ENCODE peak calls at places on chromosome 16, in five cellular contexts. I is GM23338; B is esophagus muscularis mucosa; F is CD4-positive, CD25-positive, alpha-beta regulatory T cell; Y is caudate nucleus. O is an unnamed sample.

GRCh38 chr16:10408824-10409381 is 23.0 kb downstream of the ATF7IP2 start:
- DNase-seq in I (peak), B (no peak), F (peak), Y (no peak), O (no peak)

GRCh38 chr16:64627288-64627687 is 494.6 kb downstream of the CDH11 start:
- DNase-seq in I (peak), B (no peak), F (no peak), Y (no peak), O (no peak)

GRCh38 chr16:52407778-52408177 is 139.2 kb downstream of the TOX3 start:
- DNase-seq in I (no peak), B (no peak), F (no peak), Y (no peak), O (no peak)

GRCh38 chr16:12146966-12147365 is 170.4 kb downstream of the SNX29 start:
- DNase-seq in I (no peak), B (no peak), F (no peak), Y (no peak), O (no peak)

GRCh38 chr16:53822936-53823529 is 119.1 kb downstream of the FTO start:
- DNase-seq in I (no peak), B (no peak), F (peak), Y (no peak), O (no peak)

GRCh38 chr16:28218109-28218508 is 6.3 kb upstream of the XPO6 start:
- DNase-seq in I (peak), B (no peak), F (peak), Y (no peak), O (peak)

GRCh38 chr16:68022278-68022727 is 729 bp downstream of the DDX28 start:
- DNase-seq in I (no peak), B (no peak), F (no peak), Y (no peak), O (no peak)

GRCh38 chr16:68790130-68790761 is 53.1 kb upstream of the TANGO6 start:
- DNase-seq in I (peak), B (no peak), F (no peak), Y (no peak), O (no peak)

GRCh38 chr16:11079657-11080187 is 135.4 kb downstream of the CLEC16A start:
- DNase-seq in I (no peak), B (no peak), F (no peak), Y (no peak), O (no peak)

GRCh38 chr16:25033852-25034251 is 18.7 kb upstream of the ARHGAP17 start:
- DNase-seq in I (no peak), B (no peak), F (no peak), Y (no peak), O (no peak)

GRCh38 chr16:49542391-49542891 is 168.8 kb downstream of the C16orf78 start:
- DNase-seq in I (no peak), B (no peak), F (no peak), Y (no peak), O (no peak)

GRCh38 chr16:52741386-52741785 is 194.4 kb upstream of the TOX3 start:
- DNase-seq in I (peak), B (no peak), F (no peak), Y (no peak), O (no peak)

GRCh38 chr16:75733305-75734141 is 7.2 kb upstream of the CPHXL start:
- DNase-seq in I (no peak), B (no peak), F (no peak), Y (no peak), O (no peak)

GRCh38 chr16:19431636-19432340 is 14.1 kb downstream of the TMC5 start:
- DNase-seq in I (no peak), B (no peak), F (no peak), Y (no peak), O (no peak)
- H3K27ac ChIP-seq in I (no peak), B (no peak), F (no peak), Y (no peak), O (no peak)

GRCh38 chr16:57061084-57061905 is 31.1 kb upstream of the CPNE2 start:
- DNase-seq in I (no peak), B (no peak), F (no peak), Y (no peak), O (no peak)
- H3K27ac ChIP-seq in I (no peak), B (peak), F (no peak), Y (no peak), O (peak)

DNA sequence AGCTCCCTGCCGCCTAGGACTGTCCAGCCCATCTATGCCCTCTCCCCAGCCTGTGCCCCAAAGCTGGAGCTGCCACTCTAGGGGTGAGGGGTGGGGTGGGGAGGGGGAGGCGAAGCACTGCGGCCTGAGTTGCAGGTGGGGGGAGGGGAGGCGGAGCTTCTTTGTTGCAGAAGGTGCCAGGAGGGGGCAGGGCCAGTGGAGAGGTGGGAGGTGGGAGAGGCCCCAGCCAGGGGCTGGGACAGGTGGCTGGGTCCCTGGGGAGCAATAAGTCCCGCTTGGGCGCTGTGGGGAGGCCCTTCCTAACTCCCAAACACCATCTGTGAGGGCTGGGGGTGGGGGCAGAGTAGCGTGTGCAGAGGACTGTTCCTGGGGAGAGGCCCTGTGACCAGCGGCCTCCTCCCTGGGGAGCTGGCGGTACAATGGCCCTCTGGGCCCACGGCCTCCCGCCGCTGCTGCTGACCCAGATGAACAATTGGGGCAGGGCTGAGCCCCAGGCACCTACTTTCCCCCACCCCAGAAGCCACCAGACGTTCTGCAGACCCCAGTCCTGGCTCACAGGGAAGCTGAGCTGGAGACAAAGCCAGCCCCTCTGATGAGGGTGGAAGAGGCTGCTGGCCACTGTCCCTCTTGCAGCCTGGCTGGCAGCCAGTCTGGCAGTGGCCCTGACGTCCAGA is 2.2 kb upstream of the NTN3 start:
- DNase-seq in I (peak), B (no peak), F (no peak), Y (no peak), O (no peak)
- H3K27ac ChIP-seq in I (no peak), B (no peak), F (no peak), Y (peak), O (no peak)

GRCh38 chr16:23836078-23836403 is 258 bp downstream of the PRKCB start:
- DNase-seq in I (no peak), B (no peak), F (no peak), Y (no peak), O (no peak)
- H3K27ac ChIP-seq in I (no peak), B (no peak), F (peak), Y (no peak), O (peak)

GRCh38 chr16:72612271-72612670 is 435.7 kb downstream of the ZFHX3 start:
- DNase-seq in I (no peak), B (no peak), F (no peak), Y (no peak), O (no peak)
- H3K27ac ChIP-seq in I (no peak), B (no peak), F (no peak), Y (no peak), O (no peak)

GRCh38 chr16:2035431-2036199 is 8.9 kb downstream of the NHERF2 start:
- DNase-seq in I (no peak), B (no peak), F (no peak), Y (no peak), O (no peak)

GRCh38 chr16:2034695-2035430 is 8.2 kb downstream of the NHERF2 start:
- DNase-seq in I (no peak), B (no peak), F (no peak), Y (no peak), O (no peak)

GRCh38 chr16:2031081-2031577 is 4.4 kb downstream of the NHERF2 start:
- DNase-seq in I (no peak), B (no peak), F (no peak), Y (no peak), O (no peak)

GRCh38 chr16:2032285-2033056 is 5.8 kb downstream of the NHERF2 start:
- DNase-seq in I (no peak), B (no peak), F (no peak), Y (peak), O (no peak)

DNA sequence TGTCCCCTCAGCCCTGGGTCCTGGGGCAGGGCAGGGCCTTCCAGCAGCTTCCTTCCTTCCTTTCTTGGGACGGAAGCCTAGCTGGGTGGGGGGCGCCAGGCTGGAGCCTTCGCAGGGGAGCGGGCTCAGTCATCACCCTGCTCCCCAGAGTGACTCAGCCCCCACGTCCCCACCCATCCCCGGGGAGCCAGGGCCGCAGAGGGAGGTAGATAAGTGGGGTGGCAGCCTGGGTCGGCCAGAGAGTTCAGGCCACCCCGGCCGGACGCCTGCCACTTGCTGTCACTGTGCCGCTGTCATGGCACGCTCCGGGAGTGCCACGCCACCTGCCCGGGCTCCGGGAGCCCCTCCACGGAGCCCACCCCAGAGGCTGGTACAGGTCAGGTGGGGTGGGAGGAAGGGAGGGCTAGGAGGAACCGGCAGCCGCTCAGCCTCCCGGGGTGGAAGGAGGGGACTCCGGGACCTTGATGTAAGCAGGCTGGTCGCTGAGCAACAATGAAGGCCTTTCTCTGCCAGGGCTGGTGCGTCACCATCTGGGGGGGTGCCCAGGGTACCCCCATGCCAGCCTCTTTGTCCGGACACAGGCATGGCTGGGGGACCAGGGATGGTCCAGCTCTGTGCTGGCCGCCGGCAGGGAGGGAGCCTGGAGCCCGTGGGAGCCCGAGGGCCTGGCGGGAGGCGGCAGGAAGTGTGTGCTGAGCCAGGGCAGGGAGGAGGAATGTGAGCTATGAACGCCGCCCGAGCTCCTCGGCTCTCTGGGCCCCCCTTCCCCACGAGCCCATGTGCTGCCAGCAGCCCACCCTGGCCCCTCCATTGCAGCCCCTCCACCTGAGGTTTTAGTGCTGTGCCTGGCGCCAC is 6.6 kb downstream of the NHERF2 start:
- DNase-seq in I (no peak), B (no peak), F (no peak), Y (peak), O (no peak)
- H3K27ac ChIP-seq in I (no peak), B (peak), F (no peak), Y (peak), O (no peak)

GRCh38 chr16:31877876-31878642 is 4.5 kb downstream of the ZNF267 start:
- DNase-seq in I (no peak), B (no peak), F (no peak), Y (no peak), O (no peak)
- H3K27ac ChIP-seq in I (no peak), B (peak), F (peak), Y (peak), O (peak)

DNA sequence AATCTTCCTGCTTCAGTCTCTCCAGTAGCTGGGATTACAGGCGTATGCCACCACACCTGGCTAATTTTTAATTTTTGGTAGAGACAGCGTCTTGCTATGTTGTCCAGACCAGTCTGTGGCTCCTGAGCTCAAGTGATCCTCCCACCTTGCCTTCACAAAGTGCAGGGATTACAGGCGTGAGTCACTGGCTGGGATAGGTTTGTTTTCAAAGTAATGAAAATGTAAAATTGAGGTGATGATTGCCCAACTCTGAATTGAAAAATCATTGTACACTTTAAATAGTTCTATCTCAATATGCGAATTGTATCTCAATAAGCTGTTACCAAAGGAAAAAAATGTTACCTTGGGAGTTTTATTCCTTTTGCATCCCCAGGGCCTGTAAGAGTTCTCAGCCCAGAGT is 1.2 kb upstream of the AMFR start:
- DNase-seq in I (no peak), B (no peak), F (no peak), Y (no peak), O (no peak)
- H3K27ac ChIP-seq in I (no peak), B (peak), F (no peak), Y (peak), O (no peak)

GRCh38 chr16:15640966-15641365 is 2.0 kb downstream of the MARF1 start:
- DNase-seq in I (no peak), B (no peak), F (no peak), Y (no peak), O (no peak)
- H3K27ac ChIP-seq in I (no peak), B (no peak), F (peak), Y (no peak), O (peak)

O was measured in CD4-positive, alpha-beta T cell.